ENCODE peak calls at places on chromosome X, in seven cellular contexts. C, U, R, M, B, A and S are unnamed samples.

GRCh38 chrX:115356369-115356768 is 66.9 kb downstream of the LUZP4 start:
- DNase-seq in B (no peak), M (no peak), U (no peak), C (no peak), R (no peak), A (no peak), S (no peak)

GRCh38 chrX:17591741-17592110 is 145.6 kb upstream of the SCML1 start:
- DNase-seq in B (peak), A (no peak), R (no peak), U (peak), M (peak), C (no peak), S (no peak)

GRCh38 chrX:38342853-38343778 is 9.3 kb upstream of the OTC start:
- DNase-seq in B (no peak), M (no peak), A (no peak), C (no peak), R (no peak), U (no peak), S (peak)

GRCh38 chrX:69082753-69083150 is 82.5 kb downstream of the PJA1 start:
- DNase-seq in M (no peak), U (no peak), R (no peak), B (no peak), A (no peak), C (no peak), S (no peak)

GRCh38 chrX:43646800-43647199 is 9.3 kb upstream of the MAOA start:
- DNase-seq in M (no peak), B (no peak), R (no peak), U (no peak), C (no peak), A (no peak), S (no peak)

GRCh38 chrX:50700921-50701320 is 113.1 kb downstream of the SHROOM4 start:
- DNase-seq in M (peak), A (no peak), U (no peak), R (no peak), B (no peak), C (peak), S (no peak)

GRCh38 chrX:18542131-18542530 is 116.7 kb downstream of the CDKL5 start:
- DNase-seq in C (no peak), M (no peak), U (no peak), B (no peak), R (no peak), A (no peak), S (no peak)

GRCh38 chrX:136369377-136369776 is 68.6 kb downstream of the ADGRG4 start:
- DNase-seq in M (no peak), B (no peak), C (no peak), R (no peak), A (no peak), U (no peak), S (no peak)

GRCh38 chrX:81414630-81415029 is 212.7 kb downstream of the SH3BGRL start:
- DNase-seq in B (no peak), U (peak), A (no peak), R (no peak), C (no peak), M (peak), S (no peak)

GRCh38 chrX:13087322-13088154 is 43.1 kb upstream of the FAM9C start:
- DNase-seq in U (peak), A (no peak), M (no peak), B (peak), C (no peak), R (no peak), S (no peak)

GRCh38 chrX:1466232-1466661 is 13.5 kb upstream of the ASMTL start:
- DNase-seq in C (peak), U (no peak), M (no peak), A (peak), R (no peak), B (no peak), S (peak)

GRCh38 chrX:3520987-3521875 is 174.8 kb upstream of the MXRA5 start:
- DNase-seq in M (peak), B (peak), A (no peak), R (no peak), C (no peak), U (no peak), S (no peak)

GRCh38 chrX:19660604-19661003 is 145.3 kb upstream of the MAP3K15 start:
- DNase-seq in B (no peak), U (no peak), M (peak), C (no peak), R (no peak), A (no peak), S (no peak)

GRCh38 chrX:151789179-151789800 is 54.7 kb downstream of the CNGA2 start:
- DNase-seq in U (peak), A (no peak), R (no peak), M (peak), C (no peak), B (peak), S (peak)

GRCh38 chrX:9341305-9342201 is 123.3 kb upstream of the TBL1X start:
- DNase-seq in U (peak), R (peak), A (peak), C (no peak), M (peak), B (peak), S (peak)

GRCh38 chrX:43474321-43474720 is 181.8 kb upstream of the MAOA start:
- DNase-seq in U (peak), M (no peak), R (no peak), B (no peak), C (peak), A (peak), S (no peak)

GRCh38 chrX:131677655-131678628 is 134.1 kb downstream of the OR13H1 start:
- DNase-seq in C (peak), B (peak), U (peak), M (peak), R (peak), A (peak), S (peak)

GRCh38 chrX:127037179-127037578 is 217.7 kb downstream of the PRR32 start:
- DNase-seq in M (no peak), B (no peak), A (no peak), U (peak), R (no peak), C (no peak), S (no peak)

GRCh38 chrX:18160369-18160768 is 60.3 kb downstream of the BEND2 start:
- DNase-seq in R (no peak), C (no peak), U (no peak), B (no peak), M (no peak), A (no peak), S (no peak)

GRCh38 chrX:41758391-41758790 is 34.4 kb downstream of the GPR82 start:
- DNase-seq in M (no peak), A (no peak), C (no peak), B (no peak), U (no peak), R (no peak), S (no peak)

GRCh38 chrX:105167233-105167632 is 53.3 kb downstream of the TEX13A start:
- DNase-seq in A (no peak), R (no peak), C (no peak), M (no peak), B (no peak), U (peak), S (no peak)

GRCh38 chrX:17812763-17813162 is 48.3 kb downstream of the RAI2 start:
- DNase-seq in M (peak), U (peak), A (no peak), B (no peak), R (peak), C (no peak), S (no peak)

GRCh38 chrX:110412971-110413726 is 54.5 kb downstream of the RTL9 start:
- DNase-seq in M (peak), R (peak), A (peak), B (peak), U (peak), C (peak), S (peak)

GRCh38 chrX:1239681-1240142 is 27.3 kb upstream of the CRLF2 start:
- DNase-seq in U (no peak), C (no peak), R (no peak), B (no peak), M (no peak), A (no peak), S (peak)

GRCh38 chrX:53435997-53436396 is 1.8 kb upstream of the HSD17B10 start:
- DNase-seq in U (peak), C (peak), M (peak), A (peak), B (peak), R (peak), S (peak)

GRCh38 chrX:53317365-53318069 is 36.1 kb upstream of the IQSEC2 start:
- DNase-seq in R (peak), A (peak), M (peak), U (peak), C (peak), B (peak), S (peak)

GRCh38 chrX:11189097-11189496 is 78.0 kb downstream of the HCCS start:
- DNase-seq in M (no peak), C (no peak), R (no peak), U (no peak), A (no peak), B (no peak), S (no peak)
- H3K9ac ChIP-seq in M (no peak), C (no peak), R (no peak), U (no peak), A (no peak), B (no peak), S (no peak)

GRCh38 chrX:23952984-23953907 is 45.4 kb downstream of the CXorf58 start:
- DNase-seq in M (no peak), U (no peak), C (peak), R (no peak), B (no peak), A (peak), S (no peak)
- H3K27ac ChIP-seq in M (no peak), U (no peak), C (no peak), R (no peak), B (no peak), A (no peak), S (no peak)

DNA sequence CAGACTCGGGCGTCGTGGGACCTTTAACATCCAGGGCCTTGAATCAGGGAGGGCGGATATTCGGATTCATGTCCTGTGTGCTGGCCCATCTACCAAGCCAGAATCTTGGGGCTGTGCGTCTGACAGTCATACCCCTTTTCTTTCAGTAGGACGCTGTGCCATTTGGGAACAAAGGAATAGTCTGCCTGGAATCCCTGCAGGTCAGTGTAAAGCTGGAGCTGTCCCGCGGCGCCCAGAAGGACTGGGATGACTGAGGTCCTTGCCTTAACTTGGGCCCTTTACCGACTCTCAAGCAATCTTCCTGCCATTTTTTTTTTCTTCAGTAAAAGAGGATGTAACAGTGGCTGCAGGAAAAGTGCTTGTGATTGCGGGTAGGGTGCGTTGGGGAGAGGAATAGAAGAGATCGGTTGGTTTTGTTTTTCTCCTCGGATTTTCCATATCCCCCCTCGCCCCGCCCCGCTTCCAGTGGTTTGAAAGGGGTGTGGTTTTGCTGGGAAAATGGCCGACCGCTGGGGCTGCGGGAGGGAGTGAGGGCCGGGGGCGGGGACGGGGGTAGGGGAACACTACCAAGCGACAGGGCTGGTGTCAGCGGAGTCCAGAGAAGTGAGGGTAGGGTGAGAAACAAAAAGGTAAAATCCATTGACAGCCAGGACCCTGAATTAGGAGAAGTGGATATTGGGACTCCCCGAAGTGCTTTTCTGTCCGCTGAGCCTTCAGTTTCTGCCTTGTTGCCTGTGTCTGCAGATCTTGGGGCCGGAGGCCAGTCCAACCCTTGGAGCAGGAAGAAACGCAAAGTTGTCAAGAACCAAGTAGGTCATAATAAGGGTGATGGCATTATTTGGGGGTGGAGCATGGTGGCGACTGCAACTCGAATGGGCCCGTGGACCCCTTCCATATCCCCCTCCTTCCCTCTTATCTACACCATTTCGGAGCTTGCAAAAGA is 749 bp downstream of the ARMCX1 start:
- DNase-seq in M (peak), C (peak), R (peak), A (peak), B (peak), U (no peak), S (peak)
- H3K9ac ChIP-seq in M (peak), C (peak), R (peak), A (peak), B (peak), U (no peak), S (peak)

DNA sequence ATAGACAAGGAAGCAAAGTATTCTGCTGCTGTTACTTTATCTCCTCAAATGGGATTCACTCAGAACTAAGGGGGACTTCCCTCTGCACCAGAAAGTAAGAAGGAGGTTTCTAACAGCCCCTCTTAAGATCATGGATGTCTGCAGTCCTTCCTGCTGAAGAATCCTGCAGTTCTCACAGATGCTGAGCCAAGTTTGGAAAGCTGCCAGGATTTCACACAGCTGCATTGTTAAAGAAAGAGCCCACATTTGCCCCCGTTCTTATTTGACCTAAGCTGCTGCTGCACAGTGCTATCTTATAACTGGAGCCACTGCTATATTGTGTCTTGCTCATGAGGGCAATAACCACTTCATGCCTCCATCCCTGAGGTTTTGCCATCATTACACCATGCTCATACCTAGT is 81.1 kb downstream of the FAAH2 start:
- DNase-seq in A (no peak), B (no peak), C (no peak), M (peak), R (no peak), U (no peak), S (no peak)
- H3K27ac ChIP-seq in A (no peak), B (no peak), C (no peak), M (no peak), R (no peak), U (no peak), S (no peak)

DNA sequence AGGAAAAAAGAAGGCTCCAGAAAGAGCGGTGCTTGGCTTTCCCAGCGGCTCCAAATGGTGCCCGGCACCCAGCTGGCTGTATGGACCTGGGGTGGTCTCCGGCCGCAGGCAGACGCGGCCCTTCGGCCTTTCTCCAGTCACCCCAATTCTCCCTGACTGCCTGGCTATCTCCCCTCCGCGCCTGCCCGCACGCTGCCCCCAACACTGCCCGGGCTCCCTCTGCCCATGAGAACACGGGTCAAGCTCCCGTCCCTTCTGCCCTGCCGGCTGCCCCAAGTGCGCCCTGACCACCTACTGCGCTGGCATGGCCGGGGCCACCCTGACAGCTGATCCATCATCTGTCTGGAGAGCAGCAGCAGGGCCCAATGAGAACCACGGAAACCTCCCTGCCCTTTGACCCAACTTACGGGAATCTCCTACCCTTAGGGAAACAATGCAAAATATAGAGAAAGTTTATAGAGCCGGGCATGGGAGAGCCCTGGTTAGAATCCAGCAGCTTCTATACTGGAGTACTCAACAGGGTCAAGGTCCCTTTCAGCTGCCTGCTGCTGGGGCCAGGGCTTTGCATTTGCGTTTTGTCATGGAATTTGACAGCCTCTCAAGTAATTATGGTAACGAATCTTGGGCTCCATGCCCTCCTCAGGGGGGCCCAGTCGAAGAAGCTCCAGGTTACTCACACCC is 1.2 kb upstream of the FAM3A start:
- DNase-seq in A (peak), C (peak), U (no peak), B (no peak), M (no peak), R (no peak), S (peak)
- H3K9ac ChIP-seq in A (no peak), C (peak), U (no peak), B (peak), M (peak), R (no peak), S (peak)

GRCh38 chrX:47200385-47201150 is 6.9 kb downstream of the UBA1 start:
- DNase-seq in B (peak), C (peak), M (peak), A (no peak), U (peak), R (no peak), S (peak)
- H3K27ac ChIP-seq in B (no peak), C (no peak), M (peak), A (no peak), U (peak), R (no peak), S (no peak)

GRCh38 chrX:119693996-119694451 is 1.1 kb upstream of the SEPTIN6 start:
- DNase-seq in U (no peak), C (peak), M (no peak), A (peak), R (peak), B (no peak), S (no peak)
- H3K9ac ChIP-seq in U (no peak), C (no peak), M (no peak), A (no peak), R (no peak), B (no peak), S (no peak)

GRCh38 chrX:28880136-28880535 is 292.9 kb downstream of the IL1RAPL1 start:
- DNase-seq in M (no peak), A (no peak), B (peak), U (no peak), R (no peak), C (no peak), S (no peak)

GRCh38 chrX:28876415-28876814 is 289.2 kb downstream of the IL1RAPL1 start:
- DNase-seq in A (no peak), R (no peak), U (no peak), B (no peak), M (no peak), C (no peak), S (no peak)

GRCh38 chrX:28876901-28877300 is 289.7 kb downstream of the IL1RAPL1 start:
- DNase-seq in M (no peak), R (no peak), A (no peak), C (no peak), U (no peak), B (no peak), S (no peak)
- H3K27ac ChIP-seq in M (no peak), R (no peak), A (no peak), C (no peak), U (no peak), B (no peak), S (no peak)

GRCh38 chrX:118499295-118499694 is 3.7 kb downstream of the DOCK11 start:
- DNase-seq in R (no peak), B (no peak), M (no peak), U (no peak), A (peak), C (peak), S (no peak)
- H3K9ac ChIP-seq in R (no peak), B (no peak), M (no peak), U (no peak), A (no peak), C (peak), S (no peak)

GRCh38 chrX:78614264-78614663 is 44.9 kb downstream of the RTL3 start:
- DNase-seq in M (no peak), R (no peak), B (no peak), A (no peak), U (peak), C (no peak), S (no peak)

GRCh38 chrX:78622834-78623233 is 36.3 kb downstream of the RTL3 start:
- DNase-seq in B (no peak), R (no peak), U (no peak), M (no peak), C (no peak), A (no peak), S (no peak)

GRCh38 chrX:78618987-78619386 is 40.1 kb downstream of the RTL3 start:
- DNase-seq in R (no peak), B (no peak), C (no peak), U (no peak), M (no peak), A (no peak), S (no peak)

GRCh38 chrX:78624884-78625283 is 34.2 kb downstream of the RTL3 start:
- DNase-seq in B (no peak), M (no peak), R (no peak), C (no peak), U (no peak), A (no peak), S (no peak)

DNA sequence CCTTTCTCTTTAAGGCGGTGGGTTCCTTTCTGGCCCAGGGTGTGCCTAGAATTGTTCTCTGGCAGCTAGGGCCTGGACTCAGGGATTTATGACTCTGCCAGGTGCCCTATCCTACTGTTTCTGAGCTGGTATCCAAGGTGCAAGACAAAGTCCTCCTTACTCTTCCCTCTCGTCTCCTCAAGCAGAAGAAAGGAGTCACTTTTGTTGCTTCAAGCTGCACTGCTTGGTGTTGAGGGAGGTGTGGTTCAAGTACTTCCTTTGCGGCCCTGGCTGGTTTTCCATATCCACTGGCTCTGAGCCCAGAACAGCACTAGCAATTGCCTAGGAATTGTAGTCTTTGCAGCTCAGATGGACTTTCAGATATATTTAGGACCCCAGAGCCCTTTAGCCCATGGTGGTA is 39.3 kb downstream of the RTL3 start:
- DNase-seq in U (no peak), A (no peak), C (no peak), B (no peak), M (peak), R (no peak), S (peak)
- H3K27ac ChIP-seq in U (no peak), A (no peak), C (no peak), B (no peak), M (no peak), R (no peak), S (peak)